ENCODE peak calls at places on chromosomes 5 and 9, in eight cellular contexts. K, S, E, H, W, P, D and X are unnamed samples.

GRCh38 chr9:93471135-93471534 is 17.8 kb upstream of the FAM120AOS start:
- DNase-seq in K (no peak), S (no peak), E (no peak), H (no peak), W (no peak), P (no peak), D (no peak), X (no peak)

GRCh38 chr5:142901476-142902187 is 131.5 kb downstream of the ARHGAP26 start:
- DNase-seq in K (no peak), S (no peak), E (no peak), H (no peak), W (no peak), P (no peak), D (no peak), X (no peak)

GRCh38 chr5:4017076-4017803 is 421.6 kb downstream of the IRX1 start:
- DNase-seq in K (no peak), S (no peak), E (no peak), H (no peak), W (no peak), P (no peak), D (no peak), X (no peak)

GRCh38 chr9:120983259-120983837 is 56.8 kb upstream of the TRAF1 start:
- DNase-seq in K (no peak), S (no peak), E (no peak), H (no peak), W (peak), P (no peak), D (no peak), X (no peak)

GRCh38 chr5:97142521-97143254 is at the start of gene LIX1:
- DNase-seq in K (peak), S (peak), E (peak), H (no peak), W (peak), P (peak), D (no peak), X (peak)

GRCh38 chr5:10387690-10388089 is 34.2 kb downstream of the MARCHF6 start:
- DNase-seq in K (no peak), S (no peak), E (no peak), H (no peak), W (no peak), P (peak), D (no peak), X (no peak)

GRCh38 chr5:120257358-120257971 is 206.6 kb upstream of the PRR16 start:
- DNase-seq in K (no peak), S (no peak), E (no peak), H (no peak), W (no peak), P (no peak), D (no peak), X (no peak)

GRCh38 chr9:137514691-137515337 is 35.4 kb downstream of the PNPLA7 start:
- DNase-seq in K (no peak), S (no peak), E (no peak), H (no peak), W (no peak), P (no peak), D (no peak), X (no peak)

GRCh38 chr9:127720865-127721227 is 5.0 kb downstream of the TTC16 start:
- DNase-seq in K (no peak), S (no peak), E (no peak), H (no peak), W (no peak), P (no peak), D (no peak), X (no peak)

GRCh38 chr5:176769911-176770310 is 40.4 kb upstream of the UNC5A start:
- DNase-seq in K (no peak), S (no peak), E (no peak), H (no peak), W (no peak), P (no peak), D (peak), X (peak)

GRCh38 chr9:126516936-126517750 is 96.6 kb upstream of the LMX1B start:
- DNase-seq in K (peak), S (peak), E (peak), H (no peak), W (no peak), P (peak), D (peak), X (no peak)

GRCh38 chr5:148816822-148817221 is 9.6 kb upstream of the ADRB2 start:
- DNase-seq in K (no peak), S (no peak), E (no peak), H (no peak), W (no peak), P (no peak), D (no peak), X (no peak)

GRCh38 chr5:22088517-22088916 is 764.6 kb downstream of the CDH12 start:
- DNase-seq in K (no peak), S (no peak), E (no peak), H (no peak), W (no peak), P (no peak), D (no peak), X (no peak)

GRCh38 chr5:177469061-177469628 is 4.3 kb downstream of the DBN1 start:
- DNase-seq in K (no peak), S (no peak), E (no peak), H (no peak), W (no peak), P (no peak), D (no peak), X (peak)

GRCh38 chr5:140734354-140734753 is 34.1 kb downstream of the ZMAT2 start:
- DNase-seq in K (no peak), S (no peak), E (no peak), H (no peak), W (no peak), P (no peak), D (no peak), X (no peak)

GRCh38 chr9:93965830-93966577 is 10.8 kb upstream of the BARX1 start:
- DNase-seq in K (no peak), S (no peak), E (peak), H (no peak), W (no peak), P (no peak), D (no peak), X (no peak)

GRCh38 chr5:17379188-17379951 is 118.7 kb upstream of the TAF11L2 start:
- DNase-seq in K (no peak), S (no peak), E (no peak), H (no peak), W (no peak), P (peak), D (no peak), X (no peak)

GRCh38 chr5:96870094-96871021 is 5.9 kb upstream of the ERAP2 start:
- DNase-seq in K (no peak), S (no peak), E (no peak), H (no peak), W (peak), P (peak), D (no peak), X (no peak)

GRCh38 chr9:136568288-136569081 is 22.6 kb upstream of the NOTCH1 start:
- DNase-seq in K (no peak), S (no peak), E (no peak), H (peak), W (no peak), P (no peak), D (no peak), X (no peak)

GRCh38 chr5:15620501-15620900 is 120.5 kb downstream of the FBXL7 start:
- DNase-seq in K (no peak), S (no peak), E (peak), H (no peak), W (no peak), P (peak), D (peak), X (no peak)

GRCh38 chr9:125075997-125076396 is 67.3 kb downstream of the SCAI start:
- DNase-seq in K (no peak), S (no peak), E (no peak), H (no peak), W (no peak), P (no peak), D (no peak), X (no peak)

GRCh38 chr5:96254980-96255681 is 177.9 kb downstream of the PCSK1 start:
- DNase-seq in K (no peak), S (no peak), E (no peak), H (no peak), W (no peak), P (peak), D (no peak), X (no peak)

GRCh38 chr9:98162638-98163037 is 29.8 kb downstream of the CORO2A start:
- DNase-seq in K (no peak), S (no peak), E (peak), H (no peak), W (no peak), P (no peak), D (no peak), X (no peak)

GRCh38 chr5:134784946-134785620 is 26.5 kb downstream of the DDX46 start:
- DNase-seq in K (no peak), S (no peak), E (no peak), H (no peak), W (no peak), P (no peak), D (no peak), X (no peak)

GRCh38 chr5:72834919-72835318 is 18.5 kb downstream of the TNPO1 start:
- DNase-seq in K (no peak), S (no peak), E (no peak), H (no peak), W (no peak), P (no peak), D (no peak), X (no peak)

GRCh38 chr5:138574744-138575193 is 432 bp downstream of the HSPA9 start:
- DNase-seq in K (no peak), S (peak), E (no peak), H (no peak), W (no peak), P (no peak), D (no peak), X (no peak)

GRCh38 chr9:20040991-20041606 is 252.3 kb upstream of the SLC24A2 start:
- DNase-seq in K (no peak), S (no peak), E (peak), H (no peak), W (no peak), P (no peak), D (no peak), X (peak)

GRCh38 chr9:86246752-86247161 is 12.7 kb downstream of the C9orf153 start:
- DNase-seq in K (no peak), S (peak), E (no peak), H (no peak), W (peak), P (peak), D (no peak), X (no peak)

GRCh38 chr9:136942112-136942880 is 2.2 kb downstream of the FBXW5 start:
- DNase-seq in K (no peak), S (no peak), E (no peak), H (no peak), W (no peak), P (no peak), D (no peak), X (no peak)

DNA sequence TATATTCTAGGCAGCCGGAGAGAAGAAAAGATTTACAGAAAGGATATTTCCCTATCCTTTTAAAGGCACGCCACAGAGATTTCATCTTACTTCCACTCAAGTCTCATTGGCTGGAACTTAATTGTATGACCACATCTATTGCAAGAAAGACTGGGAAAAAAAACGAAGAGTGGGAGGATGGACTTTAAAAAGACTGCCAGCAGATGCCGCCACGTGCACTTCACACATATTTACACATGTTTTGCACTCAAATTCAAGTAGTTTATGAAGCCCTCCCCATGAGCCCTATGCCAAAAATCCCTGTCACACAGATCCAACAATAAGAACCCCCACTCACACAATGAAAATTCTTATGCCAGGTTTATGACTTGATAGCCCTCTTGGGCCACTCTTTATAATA is 138.5 kb upstream of the TYRP1 start:
- DNase-seq in K (no peak), S (no peak), E (no peak), H (no peak), W (no peak), P (peak), D (no peak), X (no peak)
- TF ChIP-seq CTCF in K (no peak), S (no peak), E (no peak), H (no peak), W (no peak), P (peak), D (no peak), X (no peak)

GRCh38 chr9:122814545-122814944 is 13.8 kb downstream of the PDCL start:
- DNase-seq in K (no peak), S (no peak), E (no peak), H (no peak), W (no peak), P (no peak), D (peak), X (no peak)

GRCh38 chr9:122819326-122819725 is 9.1 kb downstream of the PDCL start:
- DNase-seq in K (no peak), S (no peak), E (no peak), H (no peak), W (no peak), P (no peak), D (peak), X (no peak)

GRCh38 chr9:122816163-122816867 is 12.1 kb downstream of the PDCL start:
- DNase-seq in K (peak), S (peak), E (peak), H (no peak), W (no peak), P (peak), D (peak), X (no peak)

GRCh38 chr9:122812736-122813135 is 12.8 kb downstream of the OR1K1 start:
- DNase-seq in K (no peak), S (no peak), E (no peak), H (no peak), W (no peak), P (no peak), D (peak), X (no peak)

GRCh38 chr9:122815544-122815943 is 12.8 kb downstream of the PDCL start:
- DNase-seq in K (no peak), S (no peak), E (no peak), H (no peak), W (no peak), P (no peak), D (no peak), X (no peak)
- H3K4me3 ChIP-seq in K (peak), S (no peak), E (no peak), H (no peak), W (no peak), P (no peak), D (no peak), X (no peak)

GRCh38 chr9:16254674-16255073 is 615.8 kb downstream of the BNC2 start:
- DNase-seq in K (no peak), S (no peak), E (no peak), H (no peak), W (no peak), P (no peak), D (peak), X (no peak)

GRCh38 chr9:16255217-16255616 is 615.3 kb downstream of the BNC2 start:
- DNase-seq in K (no peak), S (no peak), E (no peak), H (no peak), W (no peak), P (no peak), D (peak), X (no peak)

GRCh38 chr9:16258708-16259107 is 611.8 kb downstream of the BNC2 start:
- DNase-seq in K (no peak), S (no peak), E (no peak), H (no peak), W (peak), P (no peak), D (no peak), X (no peak)

GRCh38 chr9:16258191-16258590 is 612.3 kb downstream of the BNC2 start:
- DNase-seq in K (no peak), S (no peak), E (no peak), H (no peak), W (no peak), P (no peak), D (peak), X (no peak)

GRCh38 chr9:16257604-16258003 is 612.9 kb downstream of the BNC2 start:
- DNase-seq in K (no peak), S (no peak), E (no peak), H (no peak), W (no peak), P (peak), D (peak), X (no peak)
- TF ChIP-seq CTCF in K (no peak), S (peak), E (peak), H (no peak), W (peak), P (peak), D (no peak), X (peak)

DNA sequence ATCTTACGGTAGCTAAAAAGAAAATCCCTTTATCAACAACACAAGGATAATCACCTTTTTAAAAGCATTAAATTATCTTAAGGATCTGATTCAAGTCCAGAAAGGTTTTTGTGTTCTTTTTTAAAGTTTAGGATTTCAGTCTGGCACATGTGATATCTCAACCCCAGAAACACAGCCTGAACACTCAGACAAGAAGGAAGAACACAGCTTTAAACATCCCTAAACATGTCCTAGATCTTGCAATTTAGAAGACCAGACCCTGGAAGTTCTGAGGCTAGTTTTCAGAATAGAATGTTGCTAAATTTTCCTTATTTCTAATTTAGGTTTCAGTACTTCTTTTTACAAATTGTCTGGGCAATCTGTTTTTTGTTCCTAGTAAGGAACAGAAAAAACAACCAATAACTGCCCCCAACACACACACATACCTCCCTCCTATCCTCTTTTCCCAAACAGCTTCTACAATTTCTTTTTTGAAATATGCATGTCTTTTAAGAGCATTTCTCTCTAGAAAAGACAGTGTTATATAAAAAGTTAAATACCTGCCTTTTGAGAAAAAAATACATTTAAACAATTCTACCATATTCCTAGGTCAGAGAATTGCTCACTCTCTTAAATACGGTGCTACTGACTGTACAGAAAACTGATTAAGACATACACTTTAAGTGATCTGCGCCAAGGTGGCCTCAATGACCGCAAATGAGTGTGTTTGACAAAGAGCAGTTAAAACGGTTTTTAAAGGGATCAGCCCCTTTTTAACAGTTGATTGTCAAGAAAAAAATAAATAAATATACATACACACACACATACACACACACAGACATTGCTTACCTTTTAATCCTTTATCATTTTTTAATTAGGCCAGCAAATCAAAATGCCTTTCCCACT is 830 bp downstream of the ZNF608 start:
- DNase-seq in K (no peak), S (peak), E (no peak), H (no peak), W (peak), P (peak), D (no peak), X (no peak)
- H3K4me3 ChIP-seq in K (no peak), S (peak), E (no peak), H (peak), W (peak), P (peak), D (peak), X (peak)

GRCh38 chr5:110053205-110053604 is 363.5 kb downstream of the MAN2A1 start:
- DNase-seq in K (no peak), S (no peak), E (no peak), H (no peak), W (no peak), P (no peak), D (no peak), X (no peak)

GRCh38 chr5:110055301-110055700 is 365.6 kb downstream of the MAN2A1 start:
- DNase-seq in K (no peak), S (no peak), E (no peak), H (no peak), W (no peak), P (no peak), D (no peak), X (no peak)

GRCh38 chr5:110056580-110057114 is 366.9 kb downstream of the MAN2A1 start:
- DNase-seq in K (no peak), S (no peak), E (no peak), H (no peak), W (no peak), P (no peak), D (no peak), X (no peak)

GRCh38 chr5:110053824-110054223 is 364.1 kb downstream of the MAN2A1 start:
- DNase-seq in K (no peak), S (no peak), E (no peak), H (no peak), W (no peak), P (no peak), D (no peak), X (no peak)

DNA sequence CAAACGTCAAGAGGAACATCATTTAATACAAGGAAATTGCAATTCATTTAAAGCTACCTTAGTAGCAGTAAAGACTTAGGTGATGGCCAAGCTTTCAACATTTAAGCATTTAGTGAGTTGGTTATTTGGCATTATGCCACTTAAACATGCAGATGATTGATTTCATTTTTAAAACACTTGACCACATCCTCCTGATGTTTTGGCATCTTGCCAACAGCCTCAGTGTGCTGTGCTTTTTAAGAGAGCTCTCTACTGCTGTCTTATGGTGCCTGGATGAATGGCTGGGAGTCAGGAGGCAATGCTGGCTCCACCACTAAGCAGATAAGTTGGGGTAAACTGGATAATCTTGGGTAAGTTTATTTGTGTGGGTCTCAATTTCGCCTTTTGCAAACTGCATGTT is 364.5 kb downstream of the MAN2A1 start:
- DNase-seq in K (peak), S (peak), E (peak), H (no peak), W (peak), P (peak), D (no peak), X (no peak)
- TF ChIP-seq CTCF in K (peak), S (no peak), E (no peak), H (no peak), W (peak), P (peak), D (no peak), X (no peak)

DNA sequence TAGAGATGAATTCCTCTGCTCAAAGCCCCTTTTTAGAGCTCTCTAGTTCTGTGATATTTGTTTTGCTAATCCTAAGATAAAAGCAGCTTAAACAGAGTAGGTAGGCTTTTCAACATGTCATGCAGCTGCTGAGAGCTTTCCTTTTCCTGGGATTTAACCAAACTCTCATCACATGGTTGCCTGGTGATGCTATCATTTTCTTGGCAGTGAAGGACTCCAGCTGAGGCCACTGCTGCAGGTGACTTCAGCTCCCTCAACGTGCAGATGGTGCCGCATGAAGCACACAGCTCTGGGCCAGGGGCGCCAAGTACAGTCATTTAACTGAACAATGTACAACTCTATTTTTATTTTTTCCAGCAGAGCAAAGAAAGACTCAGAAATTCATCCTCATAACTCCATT is 42.2 kb downstream of the SECISBP2 start:
- DNase-seq in K (no peak), S (no peak), E (no peak), H (peak), W (no peak), P (no peak), D (peak), X (no peak)
- H3K4me3 ChIP-seq in K (no peak), S (no peak), E (no peak), H (no peak), W (no peak), P (no peak), D (no peak), X (no peak)